ENCODE peak calls at places on chromosome 19, in seven cellular contexts. N, Z, Q, W, O, U and H are unnamed samples.

GRCh38 chr19:1074512-1075283 is 7.7 kb downstream of the ARHGAP45 start:
- DNase-seq in N (peak; percentile 48), Z (no peak), Q (no peak), W (peak; percentile 90), O (peak; percentile 74), U (no peak), H (no peak)

GRCh38 chr19:56138069-56138468 is 3.0 kb upstream of the ZNF444 start:
- DNase-seq in N (no peak), Z (peak; percentile 63), Q (no peak), W (no peak), O (no peak), U (no peak), H (no peak)

GRCh38 chr19:6802336-6803035 is 30.0 kb downstream of the VAV1 start:
- DNase-seq in N (peak; percentile 21), Z (no peak), Q (no peak), W (peak; percentile 96), O (peak; percentile 25), U (no peak), H (no peak)

GRCh38 chr19:32373614-32374295 is 28.3 kb downstream of the ZNF507 start:
- DNase-seq in N (no peak), Z (peak; percentile 100), Q (no peak), W (no peak), O (peak; percentile 96), U (peak; percentile 29), H (peak; percentile 93)

GRCh38 chr19:927044-927706 is 1.3 kb downstream of the ARID3A start:
- DNase-seq in N (no peak), Z (peak; percentile 85), Q (no peak), W (peak; percentile 49), O (no peak), U (peak; percentile 79), H (no peak)

GRCh38 chr19:43699506-43700367 is 16.1 kb upstream of the IRGC start:
- DNase-seq in N (no peak), Z (no peak), Q (peak; percentile 30), W (no peak), O (no peak), U (peak; percentile 48), H (no peak)

GRCh38 chr19:54448037-54448773 is 794 bp upstream of the LENG8 start:
- DNase-seq in N (no peak), Z (peak; percentile 51), Q (no peak), W (peak; percentile 22), O (peak; percentile 71), U (peak; percentile 69), H (no peak)

GRCh38 chr19:1511318-1511988 is 1.4 kb downstream of the ADAMTSL5 start:
- DNase-seq in N (no peak), Z (no peak), Q (no peak), W (no peak), O (no peak), U (no peak), H (no peak)

GRCh38 chr19:49331616-49332055 is 3.6 kb upstream of the CD37 start:
- DNase-seq in N (no peak), Z (peak; percentile 86), Q (no peak), W (peak; percentile 91), O (peak; percentile 60), U (peak; percentile 36), H (no peak)

GRCh38 chr19:34989248-34989797 is 10.8 kb upstream of the GRAMD1A start:
- DNase-seq in N (no peak), Z (no peak), Q (no peak), W (no peak), O (no peak), U (no peak), H (no peak)

GRCh38 chr19:29831041-29831548 is 19.3 kb downstream of the CCNE1 start:
- DNase-seq in N (no peak), Z (no peak), Q (no peak), W (no peak), O (no peak), U (no peak), H (no peak)

GRCh38 chr19:36488816-36489138 is 584 bp downstream of the ZNF566 start:
- DNase-seq in N (no peak), Z (peak; percentile 39), Q (no peak), W (peak; percentile 63), O (peak; percentile 64), U (peak; percentile 14), H (no peak)

GRCh38 chr19:16203256-16204004 is 5.7 kb downstream of the AP1M1 start:
- DNase-seq in N (no peak), Z (no peak), Q (no peak), W (no peak), O (no peak), U (no peak), H (no peak)

GRCh38 chr19:35639321-35639639 is 2.3 kb upstream of the ETV2 start:
- DNase-seq in N (no peak), Z (no peak), Q (no peak), W (no peak), O (no peak), U (no peak), H (no peak)

GRCh38 chr19:11088508-11089253 is 582 bp upstream of the LDLR start:
- DNase-seq in N (no peak), Z (peak; percentile 81), Q (no peak), W (no peak), O (no peak), U (peak; percentile 14), H (no peak)

GRCh38 chr19:46546194-46546896 is 50.7 kb upstream of the PNMA8B start:
- DNase-seq in N (no peak), Z (peak; percentile 30), Q (no peak), W (peak; percentile 29), O (peak; percentile 33), U (peak; percentile 30), H (no peak)

GRCh38 chr19:55340144-55340783 is 588 bp downstream of the KMT5C start:
- DNase-seq in N (no peak), Z (no peak), Q (peak; percentile 29), W (no peak), O (no peak), U (peak; percentile 12), H (no peak)

DNA sequence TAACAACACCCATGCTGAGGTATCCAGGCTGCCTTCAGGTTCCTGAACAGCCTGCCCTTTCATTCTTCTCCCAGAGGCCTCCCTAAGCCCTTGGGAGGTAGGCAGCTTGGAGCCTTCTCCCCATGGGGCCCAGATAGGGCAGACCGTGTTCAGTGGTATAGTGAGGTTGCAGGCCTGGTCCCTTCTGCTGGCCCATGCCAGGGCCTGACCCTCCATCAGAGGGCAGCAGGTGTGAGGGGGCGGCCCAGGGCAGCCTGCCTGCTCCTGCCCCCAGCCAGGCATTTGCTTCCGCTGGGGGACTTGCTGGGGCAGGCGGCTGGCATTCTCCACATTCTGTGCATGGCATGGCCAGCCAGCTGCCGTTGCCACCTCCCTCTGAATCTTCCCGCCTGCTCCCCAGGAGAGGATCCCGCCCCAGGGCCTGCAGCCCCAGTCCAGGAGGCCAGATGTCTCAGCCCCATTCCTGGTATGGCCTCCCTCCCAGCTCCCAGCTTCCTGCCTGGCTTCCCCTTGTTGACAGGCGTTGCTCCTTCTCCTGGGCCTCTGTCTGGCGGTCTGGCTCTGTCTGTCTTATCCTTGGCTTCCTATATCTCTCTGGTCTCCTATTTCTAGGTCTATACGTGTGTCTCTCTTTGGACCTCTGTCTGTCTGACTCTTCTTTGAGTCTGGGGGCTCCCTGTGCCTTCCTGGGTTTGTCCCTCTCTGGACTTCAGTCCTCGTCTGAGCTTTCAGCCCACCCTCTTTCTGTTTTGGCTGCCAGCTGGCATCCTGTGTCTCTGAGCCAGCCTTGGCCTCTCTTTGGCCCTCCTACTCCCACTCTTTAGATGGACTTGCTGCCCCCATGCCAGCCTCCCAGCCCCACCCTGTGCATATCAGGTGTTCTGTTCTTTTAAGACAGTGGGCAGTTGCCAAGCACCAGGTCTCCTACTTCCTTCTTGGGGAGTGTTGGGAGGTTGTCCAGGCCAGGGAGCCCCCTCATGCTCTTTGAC is 9.1 kb downstream of the CIC start:
- DNase-seq in N (no peak), Z (no peak), Q (no peak), W (no peak), O (no peak), U (no peak), H (no peak)
- TF ChIP-seq CTCF in N (peak; percentile 2), Z (peak; percentile 11), Q (no peak), W (no peak), O (no peak), U (no peak), H (no peak)

GRCh38 chr19:18771328-18772242 is 19.5 kb downstream of the COMP start:
- DNase-seq in N (no peak), Z (peak; percentile 29), Q (no peak), W (peak; percentile 41), O (no peak), U (peak; percentile 44), H (no peak)
- TF ChIP-seq CTCF in N (no peak), Z (peak; percentile 89), Q (peak; percentile 46), W (peak; percentile 71), O (no peak), U (peak; percentile 31), H (no peak)

DNA sequence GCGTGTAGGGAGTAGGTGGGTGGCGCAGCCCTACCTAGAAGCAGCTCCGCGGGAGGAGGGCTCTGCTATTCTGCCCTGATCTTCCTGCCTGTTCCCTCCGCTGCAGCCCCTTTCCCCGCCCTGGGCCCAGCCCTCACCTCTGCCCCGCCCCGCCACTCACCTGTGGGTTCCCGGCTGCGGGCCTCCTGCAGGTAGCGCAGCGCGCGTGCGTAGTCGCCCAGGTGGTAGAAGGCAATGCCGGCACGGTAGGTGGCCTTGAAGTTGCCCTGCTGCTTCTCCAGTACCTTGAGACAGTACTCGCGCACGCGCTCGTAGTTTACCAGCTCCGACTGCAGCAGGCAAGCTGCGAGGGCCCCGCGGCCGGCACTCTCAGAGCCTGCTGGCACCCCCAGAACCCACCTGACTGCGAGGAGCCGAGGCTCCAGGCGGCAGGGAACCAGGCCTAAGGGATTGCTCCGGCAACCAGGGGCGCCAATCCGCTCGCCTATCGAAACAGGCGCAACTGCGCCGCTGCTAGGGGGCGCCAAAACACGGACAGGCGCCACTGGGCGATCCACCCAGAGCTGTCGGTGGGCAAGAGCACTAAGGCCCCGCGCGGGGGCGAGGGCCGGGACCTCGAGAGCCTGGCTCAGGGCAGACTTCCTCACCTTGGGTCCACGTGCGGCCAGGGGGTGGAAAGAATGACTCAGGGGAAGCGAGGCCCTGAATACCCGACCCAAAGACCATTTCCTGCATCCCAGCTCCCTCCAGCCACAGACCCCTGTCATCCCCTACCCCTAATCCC is 965 bp downstream of the TTC9B start:
- DNase-seq in N (no peak), Z (no peak), Q (peak; percentile 48), W (peak; percentile 28), O (peak; percentile 77), U (peak; percentile 15), H (no peak)
- TF ChIP-seq CTCF in N (peak; percentile 21), Z (peak; percentile 75), Q (peak; percentile 52), W (peak; percentile 71), O (peak; percentile 94), U (peak; percentile 34), H (peak; percentile 19)

GRCh38 chr19:57280165-57280912 is at the start of gene ZNF460:
- DNase-seq in N (peak; percentile 81), Z (peak; percentile 94), Q (peak; percentile 91), W (peak; percentile 97), O (peak; percentile 97), U (peak; percentile 98), H (peak; percentile 94)
- TF ChIP-seq CTCF in N (peak; percentile 5), Z (no peak), Q (no peak), W (no peak), O (no peak), U (no peak), H (no peak)